ENCODE peak calls at places on chromosomes 5 and 9, in four cellular contexts. One of them, this sample, is unnamed.

GRCh38 chr9:131732636-131733340 is 7.1 kb downstream of the RAPGEF1 start:
- DNase-seq in GM13977: peak; percentile 62
- DNase-seq in fibroblast of lung: no peak
- DNase-seq in PC-9: no peak
- DNase-seq in this sample: peak; percentile 66

GRCh38 chr5:131008329-131008728 is 156.7 kb downstream of the HINT1 start:
- DNase-seq in GM13977: no peak
- DNase-seq in fibroblast of lung: no peak
- DNase-seq in PC-9: no peak
- DNase-seq in this sample: no peak

GRCh38 chr9:613771-614347 is 227.6 kb upstream of the DMRT1 start:
- DNase-seq in GM13977: peak; percentile 63
- DNase-seq in fibroblast of lung: peak; percentile 92
- DNase-seq in PC-9: peak; percentile 68
- DNase-seq in this sample: peak; percentile 64

GRCh38 chr5:6886866-6887265 is 173.6 kb downstream of the TENT4A start:
- DNase-seq in GM13977: no peak
- DNase-seq in fibroblast of lung: no peak
- DNase-seq in PC-9: no peak
- DNase-seq in this sample: no peak

GRCh38 chr9:129910628-129911567 is 75.6 kb downstream of the USP20 start:
- DNase-seq in GM13977: no peak
- DNase-seq in fibroblast of lung: peak; percentile 100
- DNase-seq in PC-9: peak; percentile 98
- DNase-seq in this sample: no peak

GRCh38 chr9:110844121-110844520 is 175.5 kb downstream of the MUSK start:
- DNase-seq in GM13977: no peak
- DNase-seq in fibroblast of lung: no peak
- DNase-seq in PC-9: no peak
- DNase-seq in this sample: no peak

GRCh38 chr5:36403601-36404311 is 102.1 kb upstream of the RANBP3L start:
- DNase-seq in GM13977: no peak
- DNase-seq in fibroblast of lung: peak; percentile 90
- DNase-seq in PC-9: no peak
- DNase-seq in this sample: no peak

GRCh38 chr9:114165407-114166102 is 10.2 kb downstream of the COL27A1 start:
- DNase-seq in GM13977: no peak
- DNase-seq in fibroblast of lung: no peak
- DNase-seq in PC-9: no peak
- DNase-seq in this sample: no peak

GRCh38 chr9:72871685-72872084 is 81.2 kb downstream of the ALDH1A1 start:
- DNase-seq in GM13977: no peak
- DNase-seq in fibroblast of lung: peak; percentile 65
- DNase-seq in PC-9: no peak
- DNase-seq in this sample: no peak

GRCh38 chr5:120159155-120159554 is 304.9 kb upstream of the PRR16 start:
- DNase-seq in GM13977: no peak
- DNase-seq in fibroblast of lung: no peak
- DNase-seq in PC-9: no peak
- DNase-seq in this sample: no peak

GRCh38 chr9:76980566-76980965 is 38.9 kb upstream of the FOXB2 start:
- DNase-seq in GM13977: no peak
- DNase-seq in fibroblast of lung: no peak
- DNase-seq in PC-9: no peak
- DNase-seq in this sample: no peak

GRCh38 chr5:67976812-67977455 is 238.6 kb upstream of the PIK3R1 start:
- DNase-seq in GM13977: no peak
- DNase-seq in fibroblast of lung: no peak
- DNase-seq in PC-9: no peak
- DNase-seq in this sample: no peak

GRCh38 chr5:82106806-82107205 is 135.0 kb downstream of the ATG10 start:
- DNase-seq in GM13977: no peak
- DNase-seq in fibroblast of lung: peak; percentile 3
- DNase-seq in PC-9: no peak
- DNase-seq in this sample: no peak

GRCh38 chr5:137400571-137400970 is 98.6 kb downstream of the SPOCK1 start:
- DNase-seq in GM13977: no peak
- DNase-seq in fibroblast of lung: no peak
- DNase-seq in PC-9: no peak
- DNase-seq in this sample: no peak

GRCh38 chr5:131171276-131171815 is 602 bp downstream of the LYRM7 start:
- DNase-seq in GM13977: no peak
- DNase-seq in fibroblast of lung: no peak
- DNase-seq in PC-9: no peak
- DNase-seq in this sample: no peak

DNA sequence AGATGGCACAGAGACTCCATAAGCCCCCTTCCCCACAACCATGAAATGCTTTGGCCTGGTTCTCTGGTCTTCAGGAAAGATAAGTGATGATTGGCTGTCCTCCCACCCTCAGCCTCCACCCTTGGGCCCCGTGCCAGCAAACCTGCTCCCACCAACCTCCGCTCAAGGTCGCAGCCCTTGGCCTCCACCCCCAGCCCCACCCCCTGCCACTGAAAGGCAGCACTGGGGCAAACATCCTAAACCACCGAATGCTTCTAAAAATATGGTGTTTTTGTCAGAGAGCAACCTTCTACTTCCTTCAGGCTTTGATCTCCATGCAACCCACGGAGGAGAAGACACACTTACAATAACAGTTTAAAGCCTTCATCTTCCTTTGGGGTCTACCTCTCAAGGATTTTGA is 24.0 kb upstream of the TCF7 start:
- DNase-seq in GM13977: no peak
- DNase-seq in fibroblast of lung: no peak
- DNase-seq in PC-9: no peak
- DNase-seq in this sample: no peak
- TF ChIP-seq CTCF in GM13977: no peak
- TF ChIP-seq CTCF in fibroblast of lung: no peak
- TF ChIP-seq CTCF in PC-9: no peak
- TF ChIP-seq CTCF in this sample: no peak

DNA sequence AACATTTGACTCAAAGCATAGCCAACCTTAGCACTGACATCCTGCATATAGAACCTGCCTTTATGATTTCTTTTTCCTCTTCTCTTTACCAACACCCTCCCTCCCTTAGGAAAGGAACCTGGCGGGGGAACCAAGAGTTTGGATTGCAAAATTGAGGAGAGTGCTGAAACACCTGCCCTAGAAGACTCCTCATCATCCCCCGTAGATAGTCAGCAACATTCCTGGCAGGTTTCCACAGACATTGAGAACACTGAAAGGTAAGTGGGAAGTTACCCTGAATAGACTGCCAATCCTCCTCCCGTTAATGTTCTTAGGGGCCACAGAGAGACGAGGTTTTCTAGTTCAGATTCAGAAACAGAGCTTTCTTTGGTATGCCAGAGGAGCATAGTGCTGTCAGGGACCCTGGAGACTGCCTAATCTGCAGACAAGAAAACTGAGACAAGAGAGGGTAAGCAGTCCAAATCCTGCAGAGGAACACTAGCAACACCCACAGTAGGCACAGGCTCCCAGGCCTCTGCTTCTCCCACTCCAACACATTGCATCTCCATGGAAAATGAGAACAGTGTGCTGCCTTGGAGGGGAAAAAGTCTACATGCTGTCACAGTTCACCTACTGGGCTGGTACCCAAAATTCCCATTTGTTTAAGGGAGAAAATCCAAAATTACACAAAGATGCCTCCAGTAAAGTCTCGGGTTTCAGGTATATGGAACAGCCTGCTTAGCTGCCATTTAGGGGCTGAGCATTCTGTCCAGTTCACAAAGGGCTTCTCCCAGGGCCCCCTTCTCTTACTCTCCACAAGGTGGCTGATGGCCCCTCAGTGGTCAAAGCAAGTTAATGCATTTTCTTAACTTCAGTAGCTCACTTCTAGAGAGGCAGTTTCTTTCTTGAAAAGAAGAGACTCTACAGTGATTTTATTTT is 89.0 kb downstream of the RGS7BP start:
- DNase-seq in GM13977: no peak
- DNase-seq in fibroblast of lung: peak; percentile 0
- DNase-seq in PC-9: no peak
- DNase-seq in this sample: no peak
- TF ChIP-seq CTCF in GM13977: no peak
- TF ChIP-seq CTCF in fibroblast of lung: peak; percentile 17
- TF ChIP-seq CTCF in PC-9: peak; percentile 20
- TF ChIP-seq CTCF in this sample: no peak

GRCh38 chr9:79471577-79472543 is 99.9 kb upstream of the TLE4 start:
- DNase-seq in GM13977: no peak
- DNase-seq in fibroblast of lung: peak; percentile 50
- DNase-seq in PC-9: no peak
- DNase-seq in this sample: no peak
- TF ChIP-seq CTCF in GM13977: no peak
- TF ChIP-seq CTCF in fibroblast of lung: peak; percentile 24
- TF ChIP-seq CTCF in PC-9: no peak
- TF ChIP-seq CTCF in this sample: no peak

GRCh38 chr5:181223041-181223728 is at the start of gene TRIM41:
- DNase-seq in GM13977: peak; percentile 91
- DNase-seq in fibroblast of lung: peak; percentile 99
- DNase-seq in PC-9: peak; percentile 93
- DNase-seq in this sample: peak; percentile 90
- TF ChIP-seq CTCF in GM13977: no peak
- TF ChIP-seq CTCF in fibroblast of lung: no peak
- TF ChIP-seq CTCF in PC-9: no peak
- TF ChIP-seq CTCF in this sample: no peak

GRCh38 chr5:116225318-116225717 is 140.5 kb downstream of the COMMD10 start:
- DNase-seq in GM13977: no peak
- DNase-seq in fibroblast of lung: no peak
- DNase-seq in PC-9: no peak
- DNase-seq in this sample: no peak
- TF ChIP-seq CTCF in GM13977: no peak
- TF ChIP-seq CTCF in fibroblast of lung: no peak
- TF ChIP-seq CTCF in PC-9: no peak
- TF ChIP-seq CTCF in this sample: no peak

DNA sequence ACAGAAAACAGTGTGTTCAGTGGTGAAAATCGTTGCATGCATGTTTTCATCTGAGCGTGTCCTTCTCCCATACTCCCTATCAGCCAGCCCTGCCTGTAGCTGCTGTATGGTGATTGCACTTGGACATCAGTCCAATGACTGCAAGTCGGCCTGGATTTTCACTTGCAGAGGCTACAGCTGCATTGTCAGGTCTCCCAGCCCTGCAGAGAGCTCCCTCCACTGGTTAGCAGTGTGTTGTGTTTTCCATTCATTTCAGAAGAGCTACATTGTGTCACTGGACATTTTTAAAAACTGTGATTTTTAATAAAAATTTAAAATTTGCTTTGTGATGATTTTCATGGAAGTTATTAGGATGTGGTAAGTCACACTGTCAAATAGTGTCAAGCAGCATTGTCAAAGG is 96.6 kb downstream of the SYK start:
- DNase-seq in GM13977: no peak
- DNase-seq in fibroblast of lung: peak; percentile 25
- DNase-seq in PC-9: no peak
- DNase-seq in this sample: no peak
- TF ChIP-seq CTCF in GM13977: no peak
- TF ChIP-seq CTCF in fibroblast of lung: no peak
- TF ChIP-seq CTCF in PC-9: no peak
- TF ChIP-seq CTCF in this sample: no peak

DNA sequence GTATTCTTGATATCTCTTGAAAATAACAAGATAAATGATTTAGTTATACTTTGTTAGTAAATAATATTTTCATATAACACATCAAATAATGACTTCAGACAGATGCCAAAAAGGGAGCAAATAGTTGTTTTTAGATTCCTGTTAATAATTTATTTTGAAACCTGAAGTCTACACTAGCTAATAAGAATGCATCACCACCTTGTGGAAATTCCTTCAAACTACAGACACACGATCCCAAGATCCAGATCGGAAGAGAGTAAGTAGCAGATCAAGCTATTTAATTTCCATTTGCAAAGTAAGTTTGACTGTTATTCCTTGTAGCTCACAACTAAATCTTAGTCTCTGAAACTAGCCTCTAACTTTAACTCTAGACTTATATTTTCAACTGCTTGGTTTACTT is 35.5 kb upstream of the ISL1 start:
- DNase-seq in GM13977: no peak
- DNase-seq in fibroblast of lung: no peak
- DNase-seq in PC-9: no peak
- DNase-seq in this sample: no peak
- TF ChIP-seq CTCF in GM13977: no peak
- TF ChIP-seq CTCF in fibroblast of lung: no peak
- TF ChIP-seq CTCF in PC-9: peak; percentile 35
- TF ChIP-seq CTCF in this sample: no peak

DNA sequence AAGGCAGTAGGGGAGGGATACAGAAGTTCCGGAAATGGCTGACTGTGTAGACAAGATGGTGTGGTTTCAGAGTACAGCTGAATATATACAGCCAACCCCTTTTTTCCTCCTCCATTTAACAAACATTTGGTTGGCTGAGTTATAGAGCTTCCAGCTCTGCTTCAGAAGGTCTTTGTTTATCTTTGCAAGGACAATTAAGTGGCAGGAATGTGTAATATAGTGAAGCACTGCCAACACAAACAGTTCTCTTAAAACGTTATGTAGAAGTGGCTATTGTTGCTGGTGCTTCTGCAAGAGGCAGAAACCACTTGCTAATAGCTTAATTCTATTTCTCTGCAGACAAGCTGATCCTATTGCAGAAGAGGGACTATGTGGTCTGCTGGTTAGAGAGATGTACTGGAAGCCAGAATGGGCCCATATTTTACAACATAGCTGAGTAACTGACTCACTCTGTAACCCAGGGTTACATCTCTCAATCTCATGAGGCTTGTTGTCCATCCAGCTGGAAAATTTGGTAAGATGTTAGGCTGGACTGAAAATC is 62.7 kb upstream of the OSMR start:
- DNase-seq in GM13977: no peak
- DNase-seq in fibroblast of lung: peak; percentile 100
- DNase-seq in PC-9: peak; percentile 85
- DNase-seq in this sample: no peak
- TF ChIP-seq CTCF in GM13977: no peak
- TF ChIP-seq CTCF in fibroblast of lung: no peak
- TF ChIP-seq CTCF in PC-9: no peak
- TF ChIP-seq CTCF in this sample: no peak

This sample was measured in GM10248.